ENCODE peak calls at places on chromosome 22, in ten cellular contexts. One of them, this sample, is unnamed.

GRCh38 chr22:41030891-41031290 is 61.5 kb upstream of the EP300 start:
- DNase-seq in fibroblast of lung: peak; percentile 55
- DNase-seq in endothelial cell of umbilical vein: no peak
- DNase-seq in SJSA1: peak; percentile 15
- DNase-seq in brain microvascular endothelial cell: peak; percentile 66
- DNase-seq in lung: no peak
- DNase-seq in psoas muscle: no peak
- DNase-seq in aorta: no peak
- DNase-seq in CD4-positive, alpha-beta memory T cell: no peak
- DNase-seq in tibial nerve: no peak
- DNase-seq in this sample: no peak

GRCh38 chr22:37045958-37046357 is 5.6 kb upstream of the KCTD17 start:
- DNase-seq in aorta: no peak
- DNase-seq in brain microvascular endothelial cell: peak; percentile 44
- DNase-seq in lung: no peak
- DNase-seq in CD4-positive, alpha-beta memory T cell: no peak
- DNase-seq in endothelial cell of umbilical vein: peak; percentile 42
- DNase-seq in SJSA1: peak; percentile 14
- DNase-seq in tibial nerve: no peak
- DNase-seq in psoas muscle: no peak
- DNase-seq in fibroblast of lung: peak; percentile 28
- DNase-seq in this sample: no peak

GRCh38 chr22:34688825-34689224 is 377.1 kb upstream of the ISX start:
- DNase-seq in endothelial cell of umbilical vein: no peak
- DNase-seq in psoas muscle: no peak
- DNase-seq in fibroblast of lung: no peak
- DNase-seq in brain microvascular endothelial cell: no peak
- DNase-seq in CD4-positive, alpha-beta memory T cell: no peak
- DNase-seq in tibial nerve: no peak
- DNase-seq in lung: no peak
- DNase-seq in aorta: no peak
- DNase-seq in SJSA1: no peak
- DNase-seq in this sample: no peak

GRCh38 chr22:37735054-37735453 is 38.2 kb downstream of the TRIOBP start:
- DNase-seq in lung: no peak
- DNase-seq in aorta: peak; percentile 81
- DNase-seq in CD4-positive, alpha-beta memory T cell: no peak
- DNase-seq in tibial nerve: peak; percentile 46
- DNase-seq in psoas muscle: peak; percentile 65
- DNase-seq in SJSA1: no peak
- DNase-seq in brain microvascular endothelial cell: no peak
- DNase-seq in endothelial cell of umbilical vein: no peak
- DNase-seq in fibroblast of lung: peak; percentile 37
- DNase-seq in this sample: no peak

GRCh38 chr22:21726650-21727049 is 8.9 kb downstream of the YPEL1 start:
- DNase-seq in endothelial cell of umbilical vein: no peak
- DNase-seq in fibroblast of lung: no peak
- DNase-seq in lung: no peak
- DNase-seq in psoas muscle: no peak
- DNase-seq in SJSA1: no peak
- DNase-seq in tibial nerve: no peak
- DNase-seq in CD4-positive, alpha-beta memory T cell: peak; percentile 32
- DNase-seq in brain microvascular endothelial cell: no peak
- DNase-seq in aorta: no peak
- DNase-seq in this sample: peak; percentile 62

GRCh38 chr22:29765905-29766631 is 739 bp downstream of the ZMAT5 start:
- DNase-seq in CD4-positive, alpha-beta memory T cell: no peak
- DNase-seq in aorta: no peak
- DNase-seq in SJSA1: no peak
- DNase-seq in brain microvascular endothelial cell: no peak
- DNase-seq in fibroblast of lung: no peak
- DNase-seq in psoas muscle: no peak
- DNase-seq in lung: no peak
- DNase-seq in tibial nerve: no peak
- DNase-seq in endothelial cell of umbilical vein: no peak
- DNase-seq in this sample: no peak

GRCh38 chr22:22154068-22154467 is 90.5 kb upstream of the VPREB1 start:
- DNase-seq in endothelial cell of umbilical vein: no peak
- DNase-seq in brain microvascular endothelial cell: no peak
- DNase-seq in tibial nerve: no peak
- DNase-seq in SJSA1: no peak
- DNase-seq in fibroblast of lung: no peak
- DNase-seq in aorta: no peak
- DNase-seq in CD4-positive, alpha-beta memory T cell: no peak
- DNase-seq in lung: no peak
- DNase-seq in psoas muscle: no peak
- DNase-seq in this sample: no peak

GRCh38 chr22:35057155-35057554 is 8.8 kb upstream of the ISX start:
- DNase-seq in SJSA1: no peak
- DNase-seq in fibroblast of lung: no peak
- DNase-seq in aorta: no peak
- DNase-seq in brain microvascular endothelial cell: no peak
- DNase-seq in tibial nerve: no peak
- DNase-seq in CD4-positive, alpha-beta memory T cell: no peak
- DNase-seq in lung: no peak
- DNase-seq in psoas muscle: no peak
- DNase-seq in endothelial cell of umbilical vein: no peak
- DNase-seq in this sample: no peak

DNA sequence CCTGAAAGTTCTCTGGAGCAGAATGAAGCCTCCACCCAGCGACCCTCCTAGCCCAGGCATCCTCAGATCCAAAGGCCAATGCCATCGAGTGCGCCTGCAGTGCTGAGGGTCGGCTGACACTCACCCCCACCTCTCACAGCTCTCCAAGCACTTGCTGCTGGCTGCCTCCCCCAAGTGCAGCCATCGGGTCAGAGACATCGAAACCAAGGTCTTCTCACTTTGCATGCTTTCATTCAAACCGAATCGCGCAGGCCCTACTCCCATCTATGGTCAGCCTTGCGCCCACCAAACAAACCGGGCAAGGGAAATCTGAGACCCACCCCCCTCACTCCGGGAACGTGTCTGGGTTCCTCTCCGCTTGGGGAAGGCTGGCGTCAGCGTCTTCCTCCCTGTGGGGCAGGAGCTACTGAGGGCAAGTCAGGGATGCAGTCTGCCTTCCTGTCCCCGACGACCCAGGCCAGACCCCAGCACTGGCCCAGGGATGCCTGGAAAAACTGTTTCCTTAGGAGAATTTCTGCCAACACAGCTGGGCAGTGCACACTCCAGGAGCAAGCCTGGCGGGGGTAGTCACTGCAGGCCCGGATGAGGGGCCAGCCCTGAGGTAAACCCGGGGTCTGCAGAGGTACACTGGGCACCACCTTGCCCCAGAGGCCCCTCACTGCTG is 7.0 kb downstream of the WNT7B start:
- DNase-seq in endothelial cell of umbilical vein: no peak
- DNase-seq in tibial nerve: no peak
- DNase-seq in psoas muscle: no peak
- DNase-seq in fibroblast of lung: no peak
- DNase-seq in brain microvascular endothelial cell: no peak
- DNase-seq in SJSA1: no peak
- DNase-seq in lung: no peak
- DNase-seq in aorta: no peak
- DNase-seq in CD4-positive, alpha-beta memory T cell: no peak
- DNase-seq in this sample: no peak
- H3K27me3 ChIP-seq in endothelial cell of umbilical vein: peaks cover 47% of the 10 kb centered on the region
- H3K27me3 ChIP-seq in tibial nerve: peaks cover 94% of the 10 kb centered on the region
- H3K27me3 ChIP-seq in psoas muscle: peaks cover 88% of the 10 kb centered on the region
- H3K27me3 ChIP-seq in fibroblast of lung: peaks cover 33% of the 10 kb centered on the region
- H3K27me3 ChIP-seq in brain microvascular endothelial cell: peaks cover 34% of the 10 kb centered on the region
- H3K27me3 ChIP-seq in SJSA1: peaks cover 37% of the 10 kb centered on the region
- H3K27me3 ChIP-seq in lung: peaks cover 6% of the 10 kb centered on the region
- H3K27me3 ChIP-seq in aorta: no peaks in the 10 kb centered on the region
- H3K27me3 ChIP-seq in CD4-positive, alpha-beta memory T cell: peaks cover 14% of the 10 kb centered on the region
- H3K27me3 ChIP-seq in this sample: peaks cover 5% of the 10 kb centered on the region

GRCh38 chr22:49137216-49137840 is 690.3 kb downstream of the BRD1 start:
- DNase-seq in tibial nerve: no peak
- DNase-seq in lung: no peak
- DNase-seq in aorta: no peak
- DNase-seq in SJSA1: no peak
- DNase-seq in brain microvascular endothelial cell: no peak
- DNase-seq in fibroblast of lung: no peak
- DNase-seq in psoas muscle: no peak
- DNase-seq in CD4-positive, alpha-beta memory T cell: no peak
- DNase-seq in endothelial cell of umbilical vein: no peak
- DNase-seq in this sample: no peak

GRCh38 chr22:49138250-49138790 is 689.4 kb downstream of the BRD1 start:
- DNase-seq in aorta: no peak
- DNase-seq in fibroblast of lung: no peak
- DNase-seq in brain microvascular endothelial cell: no peak
- DNase-seq in endothelial cell of umbilical vein: no peak
- DNase-seq in tibial nerve: no peak
- DNase-seq in psoas muscle: no peak
- DNase-seq in lung: no peak
- DNase-seq in CD4-positive, alpha-beta memory T cell: no peak
- DNase-seq in SJSA1: no peak
- DNase-seq in this sample: no peak

GRCh38 chr22:49134076-49134475 is 693.6 kb downstream of the BRD1 start:
- DNase-seq in endothelial cell of umbilical vein: no peak
- DNase-seq in tibial nerve: no peak
- DNase-seq in brain microvascular endothelial cell: no peak
- DNase-seq in aorta: no peak
- DNase-seq in SJSA1: no peak
- DNase-seq in CD4-positive, alpha-beta memory T cell: no peak
- DNase-seq in psoas muscle: no peak
- DNase-seq in fibroblast of lung: no peak
- DNase-seq in lung: no peak
- DNase-seq in this sample: no peak

GRCh38 chr22:49136041-49136815 is 691.4 kb downstream of the BRD1 start:
- DNase-seq in lung: no peak
- DNase-seq in SJSA1: no peak
- DNase-seq in fibroblast of lung: no peak
- DNase-seq in aorta: no peak
- DNase-seq in tibial nerve: no peak
- DNase-seq in CD4-positive, alpha-beta memory T cell: no peak
- DNase-seq in endothelial cell of umbilical vein: no peak
- DNase-seq in psoas muscle: no peak
- DNase-seq in brain microvascular endothelial cell: no peak
- DNase-seq in this sample: no peak

DNA sequence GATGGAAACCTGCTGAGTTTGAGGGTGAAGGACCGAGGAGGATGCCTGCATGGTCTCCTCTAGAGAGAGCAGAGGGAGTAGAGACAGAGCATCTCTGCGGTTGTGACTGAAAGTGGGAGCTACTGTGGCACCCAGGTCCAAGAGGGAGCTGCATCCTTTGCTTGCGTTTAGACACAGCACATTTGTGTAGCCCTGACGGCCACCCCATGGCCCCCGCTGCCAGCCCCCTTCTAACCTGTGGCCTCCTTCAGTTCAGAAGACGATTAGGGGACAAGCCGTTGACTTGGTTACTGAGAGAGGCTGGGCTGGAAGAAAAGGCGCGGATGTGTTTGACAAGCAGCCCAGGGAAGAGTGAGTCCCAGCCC is 690.9 kb downstream of the BRD1 start:
- DNase-seq in lung: no peak
- DNase-seq in fibroblast of lung: no peak
- DNase-seq in CD4-positive, alpha-beta memory T cell: no peak
- DNase-seq in endothelial cell of umbilical vein: no peak
- DNase-seq in tibial nerve: no peak
- DNase-seq in aorta: no peak
- DNase-seq in SJSA1: no peak
- DNase-seq in psoas muscle: no peak
- DNase-seq in brain microvascular endothelial cell: no peak
- DNase-seq in this sample: no peak
- H3K27me3 ChIP-seq in lung: no peaks in the 10 kb centered on the region
- H3K27me3 ChIP-seq in fibroblast of lung: no peaks in the 10 kb centered on the region
- H3K27me3 ChIP-seq in CD4-positive, alpha-beta memory T cell: no peaks in the 10 kb centered on the region
- H3K27me3 ChIP-seq in endothelial cell of umbilical vein: no peaks in the 10 kb centered on the region
- H3K27me3 ChIP-seq in tibial nerve: no peaks in the 10 kb centered on the region
- H3K27me3 ChIP-seq in aorta: no peaks in the 10 kb centered on the region
- H3K27me3 ChIP-seq in SJSA1: no peaks in the 10 kb centered on the region
- H3K27me3 ChIP-seq in psoas muscle: peaks cover 18% of the 10 kb centered on the region
- H3K27me3 ChIP-seq in brain microvascular endothelial cell: no peaks in the 10 kb centered on the region
- H3K27me3 ChIP-seq in this sample: peaks cover 3% of the 10 kb centered on the region

GRCh38 chr22:43341565-43341964 is 1.6 kb downstream of the SCUBE1 start:
- DNase-seq in fibroblast of lung: no peak
- DNase-seq in tibial nerve: no peak
- DNase-seq in aorta: no peak
- DNase-seq in psoas muscle: no peak
- DNase-seq in CD4-positive, alpha-beta memory T cell: no peak
- DNase-seq in endothelial cell of umbilical vein: no peak
- DNase-seq in lung: no peak
- DNase-seq in SJSA1: no peak
- DNase-seq in brain microvascular endothelial cell: no peak
- DNase-seq in this sample: no peak

GRCh38 chr22:43345356-43345755 is 2.2 kb upstream of the SCUBE1 start:
- DNase-seq in tibial nerve: no peak
- DNase-seq in SJSA1: no peak
- DNase-seq in psoas muscle: no peak
- DNase-seq in lung: no peak
- DNase-seq in endothelial cell of umbilical vein: no peak
- DNase-seq in fibroblast of lung: no peak
- DNase-seq in CD4-positive, alpha-beta memory T cell: no peak
- DNase-seq in brain microvascular endothelial cell: no peak
- DNase-seq in aorta: peak; percentile 26
- DNase-seq in this sample: no peak

GRCh38 chr22:43342347-43343261 is 568 bp downstream of the SCUBE1 start:
- DNase-seq in fibroblast of lung: no peak
- DNase-seq in SJSA1: no peak
- DNase-seq in psoas muscle: no peak
- DNase-seq in brain microvascular endothelial cell: no peak
- DNase-seq in lung: no peak
- DNase-seq in aorta: no peak
- DNase-seq in endothelial cell of umbilical vein: no peak
- DNase-seq in tibial nerve: no peak
- DNase-seq in CD4-positive, alpha-beta memory T cell: no peak
- DNase-seq in this sample: no peak

GRCh38 chr22:43345761-43346261 is 2.6 kb upstream of the SCUBE1 start:
- DNase-seq in brain microvascular endothelial cell: no peak
- DNase-seq in lung: no peak
- DNase-seq in psoas muscle: no peak
- DNase-seq in tibial nerve: no peak
- DNase-seq in SJSA1: no peak
- DNase-seq in aorta: peak; percentile 48
- DNase-seq in endothelial cell of umbilical vein: no peak
- DNase-seq in CD4-positive, alpha-beta memory T cell: no peak
- DNase-seq in fibroblast of lung: no peak
- DNase-seq in this sample: no peak

GRCh38 chr22:43343262-43343988 is at the start of gene SCUBE1:
- DNase-seq in SJSA1: no peak
- DNase-seq in tibial nerve: peak; percentile 53
- DNase-seq in CD4-positive, alpha-beta memory T cell: peak; percentile 22
- DNase-seq in psoas muscle: peak; percentile 65
- DNase-seq in endothelial cell of umbilical vein: peak; percentile 31
- DNase-seq in aorta: peak; percentile 86
- DNase-seq in brain microvascular endothelial cell: no peak
- DNase-seq in lung: peak; percentile 40
- DNase-seq in fibroblast of lung: no peak
- DNase-seq in this sample: peak; percentile 31
- H3K27me3 ChIP-seq in SJSA1: peaks cover 45% of the 10 kb centered on the region
- H3K27me3 ChIP-seq in tibial nerve: peaks cover 51% of the 10 kb centered on the region
- H3K27me3 ChIP-seq in CD4-positive, alpha-beta memory T cell: no peaks in the 10 kb centered on the region
- H3K27me3 ChIP-seq in psoas muscle: peaks cover 77% of the 10 kb centered on the region
- H3K27me3 ChIP-seq in endothelial cell of umbilical vein: peaks cover 25% of the 10 kb centered on the region
- H3K27me3 ChIP-seq in aorta: no peaks in the 10 kb centered on the region
- H3K27me3 ChIP-seq in brain microvascular endothelial cell: peaks cover 47% of the 10 kb centered on the region
- H3K27me3 ChIP-seq in lung: peaks cover 4% of the 10 kb centered on the region
- H3K27me3 ChIP-seq in fibroblast of lung: peaks cover 36% of the 10 kb centered on the region
- H3K27me3 ChIP-seq in this sample: peaks cover 1% of the 10 kb centered on the region

DNA sequence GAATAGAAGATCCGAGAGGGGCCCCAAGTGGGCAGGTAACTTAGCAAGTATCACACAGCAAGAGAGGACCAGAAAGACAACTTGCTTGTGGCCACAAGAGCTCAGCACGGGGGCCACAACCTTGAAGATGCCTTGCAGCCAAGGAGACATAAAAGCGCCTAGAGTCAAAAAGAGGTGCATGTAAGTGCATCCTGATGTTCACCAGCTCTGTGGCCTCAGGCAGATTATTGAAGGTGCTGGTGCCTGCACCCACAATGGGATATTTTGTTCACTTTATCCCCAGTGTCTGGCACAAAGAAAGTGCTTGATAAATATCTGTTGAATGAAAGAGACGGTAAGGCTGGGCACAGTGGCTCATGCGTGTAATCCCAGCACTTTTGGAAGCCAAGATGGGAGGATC is 106.0 kb upstream of the ASPHD2 start:
- DNase-seq in tibial nerve: no peak
- DNase-seq in aorta: no peak
- DNase-seq in endothelial cell of umbilical vein: no peak
- DNase-seq in fibroblast of lung: no peak
- DNase-seq in CD4-positive, alpha-beta memory T cell: no peak
- DNase-seq in SJSA1: no peak
- DNase-seq in psoas muscle: no peak
- DNase-seq in lung: no peak
- DNase-seq in brain microvascular endothelial cell: no peak
- DNase-seq in this sample: no peak
- H3K27me3 ChIP-seq in tibial nerve: no peaks in the 10 kb centered on the region
- H3K27me3 ChIP-seq in aorta: no peaks in the 10 kb centered on the region
- H3K27me3 ChIP-seq in endothelial cell of umbilical vein: no peaks in the 10 kb centered on the region
- H3K27me3 ChIP-seq in fibroblast of lung: no peaks in the 10 kb centered on the region
- H3K27me3 ChIP-seq in CD4-positive, alpha-beta memory T cell: no peaks in the 10 kb centered on the region
- H3K27me3 ChIP-seq in SJSA1: no peaks in the 10 kb centered on the region
- H3K27me3 ChIP-seq in psoas muscle: no peaks in the 10 kb centered on the region
- H3K27me3 ChIP-seq in lung: no peaks in the 10 kb centered on the region
- H3K27me3 ChIP-seq in brain microvascular endothelial cell: no peaks in the 10 kb centered on the region
- H3K27me3 ChIP-seq in this sample: no peaks in the 10 kb centered on the region

This sample was measured in CD4-positive, CD25-positive, alpha-beta regulatory T cell.